ENCODE peak calls at places on chromosomes 2 and 18, in six cellular contexts. One of them, this sample, is unnamed.

GRCh38 chr18:54717673-54718435 is 110.4 kb upstream of the RAB27B start:
- DNase-seq in HepG2: no peak
- DNase-seq in K562: peak
- DNase-seq in GM12878: peak
- DNase-seq in H1: peak
- DNase-seq in GM12892: peak
- DNase-seq in this sample: peak

GRCh38 chr2:10239561-10239967 is 63.1 kb upstream of the HPCAL1 start:
- DNase-seq in HepG2: no peak
- DNase-seq in K562: peak
- DNase-seq in GM12878: no peak
- DNase-seq in H1: no peak
- DNase-seq in GM12892: no peak
- DNase-seq in this sample: no peak

GRCh38 chr18:79590191-79591039 is 89.2 kb upstream of the CTDP1 start:
- DNase-seq in HepG2: no peak
- DNase-seq in K562: no peak
- DNase-seq in GM12878: no peak
- DNase-seq in H1: no peak
- DNase-seq in GM12892: no peak
- DNase-seq in this sample: no peak

GRCh38 chr2:149781263-149781808 is 193.8 kb upstream of the MMADHC start:
- DNase-seq in HepG2: no peak
- DNase-seq in K562: no peak
- DNase-seq in GM12878: no peak
- DNase-seq in H1: no peak
- DNase-seq in GM12892: no peak
- DNase-seq in this sample: no peak

GRCh38 chr18:69518989-69519388 is 118.3 kb downstream of the DOK6 start:
- DNase-seq in HepG2: no peak
- DNase-seq in K562: no peak
- DNase-seq in GM12878: no peak
- DNase-seq in H1: no peak
- DNase-seq in GM12892: no peak
- DNase-seq in this sample: no peak

GRCh38 chr2:37832590-37833197 is 92.4 kb upstream of the RMDN2 start:
- DNase-seq in HepG2: peak
- DNase-seq in K562: peak
- DNase-seq in GM12878: peak
- DNase-seq in H1: peak
- DNase-seq in GM12892: peak
- DNase-seq in this sample: peak

GRCh38 chr2:115946891-115947290 is 1504.5 kb downstream of the DPP10 start:
- DNase-seq in HepG2: no peak
- DNase-seq in K562: no peak
- DNase-seq in GM12878: no peak
- DNase-seq in H1: no peak
- DNase-seq in GM12892: no peak
- DNase-seq in this sample: no peak

GRCh38 chr18:66048404-66048803 is 297.6 kb downstream of the CDH7 start:
- DNase-seq in HepG2: no peak
- DNase-seq in K562: no peak
- DNase-seq in GM12878: no peak
- DNase-seq in H1: no peak
- DNase-seq in GM12892: no peak
- DNase-seq in this sample: no peak

GRCh38 chr2:58710795-58711279 is 469.7 kb upstream of the FANCL start:
- DNase-seq in HepG2: no peak
- DNase-seq in K562: peak
- DNase-seq in GM12878: no peak
- DNase-seq in H1: no peak
- DNase-seq in GM12892: no peak
- DNase-seq in this sample: no peak

GRCh38 chr2:11753886-11754704 is 7.7 kb downstream of the LPIN1 start:
- DNase-seq in HepG2: no peak
- DNase-seq in K562: peak
- DNase-seq in GM12878: peak
- DNase-seq in H1: no peak
- DNase-seq in GM12892: no peak
- DNase-seq in this sample: no peak

GRCh38 chr2:48812376-48812775 is 56.9 kb upstream of the LHCGR start:
- DNase-seq in HepG2: no peak
- DNase-seq in K562: no peak
- DNase-seq in GM12878: no peak
- DNase-seq in H1: peak
- DNase-seq in GM12892: no peak
- DNase-seq in this sample: no peak

GRCh38 chr2:27435628-27436027 is 6.6 kb upstream of the KRTCAP3 start:
- DNase-seq in HepG2: no peak
- DNase-seq in K562: no peak
- DNase-seq in GM12878: no peak
- DNase-seq in H1: no peak
- DNase-seq in GM12892: no peak
- DNase-seq in this sample: no peak

GRCh38 chr2:26382534-26382933 is 19.2 kb upstream of the DRC1 start:
- DNase-seq in HepG2: no peak
- DNase-seq in K562: no peak
- DNase-seq in GM12878: no peak
- DNase-seq in H1: no peak
- DNase-seq in GM12892: no peak
- DNase-seq in this sample: no peak

GRCh38 chr2:170829016-170829415 is 12.3 kb downstream of the GAD1 start:
- DNase-seq in HepG2: no peak
- DNase-seq in K562: no peak
- DNase-seq in GM12878: no peak
- DNase-seq in H1: no peak
- DNase-seq in GM12892: no peak
- DNase-seq in this sample: no peak

DNA sequence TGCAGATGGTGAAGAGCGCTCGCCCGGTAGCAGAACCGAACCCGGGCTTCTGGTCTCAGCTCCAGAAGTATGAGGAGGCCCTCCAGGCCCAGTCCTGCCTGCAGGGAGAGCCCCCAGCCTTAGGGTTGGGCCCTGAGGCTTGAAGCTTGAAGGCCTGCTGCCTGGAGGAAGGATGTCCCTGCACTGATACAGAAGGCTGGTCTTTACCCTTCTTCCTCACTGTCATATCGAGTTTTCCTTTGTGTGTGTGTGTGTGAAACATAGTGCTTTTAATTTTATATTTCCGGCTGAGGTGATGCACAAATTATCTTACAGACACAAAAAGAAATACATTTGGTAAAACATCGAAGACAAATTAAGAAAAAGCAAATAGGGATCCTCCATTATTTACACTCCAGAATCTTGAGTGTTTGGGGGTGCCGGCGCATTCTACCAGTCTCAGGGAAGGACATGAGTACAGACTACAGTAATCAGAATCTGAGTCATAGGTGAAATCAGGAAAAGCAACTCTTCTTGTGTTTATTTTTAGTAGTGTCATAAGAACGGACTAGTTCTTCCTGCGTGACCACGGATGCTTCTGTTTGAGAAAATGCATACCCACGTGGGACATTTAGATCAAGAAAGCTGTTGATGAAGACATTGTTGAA is 1.3 kb downstream of the DUSP28 start:
- DNase-seq in HepG2: no peak
- DNase-seq in K562: no peak
- DNase-seq in GM12878: peak
- DNase-seq in H1: no peak
- DNase-seq in GM12892: no peak
- DNase-seq in this sample: no peak
- TF ChIP-seq POLR2AphosphoS5 in HepG2: no peak
- TF ChIP-seq POLR2AphosphoS5 in K562: no peak
- TF ChIP-seq POLR2AphosphoS5 in GM12878: no peak
- TF ChIP-seq POLR2AphosphoS5 in H1: no peak
- TF ChIP-seq POLR2AphosphoS5 in GM12892: no peak
- TF ChIP-seq POLR2AphosphoS5 in this sample: no peak

GRCh38 chr2:171939754-171940093 is 17.5 kb downstream of the HAT1 start:
- DNase-seq in HepG2: no peak
- DNase-seq in K562: no peak
- DNase-seq in GM12878: no peak
- DNase-seq in H1: no peak
- DNase-seq in GM12892: no peak
- DNase-seq in this sample: no peak
- TF ChIP-seq TAF1 in HepG2: no peak
- TF ChIP-seq TAF1 in K562: no peak
- TF ChIP-seq TAF1 in GM12878: no peak
- TF ChIP-seq TAF1 in H1: no peak
- TF ChIP-seq TAF1 in GM12892: no peak
- TF ChIP-seq TAF1 in this sample: no peak

GRCh38 chr2:1744446-1745170 is at the start of gene PXDN:
- DNase-seq in HepG2: no peak
- DNase-seq in K562: no peak
- DNase-seq in GM12878: no peak
- DNase-seq in H1: no peak
- DNase-seq in GM12892: no peak
- DNase-seq in this sample: peak
- TF ChIP-seq POLR2A in HepG2: no peak
- TF ChIP-seq POLR2A in K562: no peak
- TF ChIP-seq POLR2A in GM12878: no peak
- TF ChIP-seq POLR2A in H1: no peak
- TF ChIP-seq POLR2A in GM12892: no peak
- TF ChIP-seq POLR2A in this sample: no peak

GRCh38 chr2:33694904-33695303 is 95.8 kb upstream of the FAM98A start:
- DNase-seq in HepG2: no peak
- DNase-seq in K562: no peak
- DNase-seq in GM12878: no peak
- DNase-seq in H1: no peak
- DNase-seq in GM12892: no peak
- DNase-seq in this sample: no peak
- TF ChIP-seq POLR2AphosphoS5 in HepG2: no peak
- TF ChIP-seq POLR2AphosphoS5 in K562: no peak
- TF ChIP-seq POLR2AphosphoS5 in GM12878: no peak
- TF ChIP-seq POLR2AphosphoS5 in H1: no peak
- TF ChIP-seq POLR2AphosphoS5 in GM12892: no peak
- TF ChIP-seq POLR2AphosphoS5 in this sample: no peak

GRCh38 chr18:1133541-1133940 is 228.9 kb downstream of the ADCYAP1 start:
- DNase-seq in HepG2: no peak
- DNase-seq in K562: no peak
- DNase-seq in GM12878: no peak
- DNase-seq in H1: no peak
- DNase-seq in GM12892: no peak
- DNase-seq in this sample: no peak
- TF ChIP-seq TAF1 in HepG2: no peak
- TF ChIP-seq TAF1 in K562: no peak
- TF ChIP-seq TAF1 in GM12878: no peak
- TF ChIP-seq TAF1 in H1: no peak
- TF ChIP-seq TAF1 in GM12892: no peak
- TF ChIP-seq TAF1 in this sample: no peak

DNA sequence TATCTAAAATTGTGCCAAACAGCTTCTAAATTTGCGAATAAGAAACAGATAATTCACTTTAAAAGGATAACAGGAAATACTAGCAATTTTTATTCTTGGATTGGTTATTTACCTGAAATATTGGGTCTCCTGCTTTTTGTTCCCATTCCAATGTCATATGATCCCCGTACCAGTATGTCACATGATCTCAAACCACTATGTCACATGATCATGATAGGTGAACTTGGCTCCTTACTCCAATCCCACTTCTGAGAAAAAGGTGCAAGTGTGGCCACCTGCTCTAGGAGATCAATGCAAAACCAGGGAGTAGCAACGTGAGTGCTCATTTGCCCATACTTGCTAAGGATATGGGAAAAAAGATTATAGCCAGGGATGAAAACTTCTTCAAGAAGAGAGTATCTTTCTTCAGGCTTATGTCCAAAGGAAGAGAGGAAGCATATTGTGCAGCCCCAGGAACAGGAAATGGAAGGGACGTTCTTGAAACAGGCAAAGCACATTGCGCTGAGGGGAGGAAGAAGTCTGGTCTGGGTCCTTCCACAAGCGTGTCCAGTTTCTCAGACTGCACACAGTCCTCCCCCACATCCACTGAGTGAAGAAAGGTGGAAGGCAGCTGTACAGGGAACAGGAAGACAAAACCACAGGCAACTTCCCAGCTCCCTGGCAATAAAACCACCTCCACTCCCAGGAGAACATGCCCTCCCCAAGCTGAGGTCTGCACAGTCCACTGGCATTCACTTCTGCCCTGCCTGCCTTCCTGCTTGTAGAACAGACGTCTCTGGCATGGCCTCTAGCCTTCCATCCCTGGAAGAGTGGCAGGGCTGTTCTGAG is at the start of gene LYG2:
- DNase-seq in HepG2: no peak
- DNase-seq in K562: no peak
- DNase-seq in GM12878: no peak
- DNase-seq in H1: no peak
- DNase-seq in GM12892: no peak
- DNase-seq in this sample: no peak
- TF ChIP-seq POLR2A in HepG2: no peak
- TF ChIP-seq POLR2A in K562: no peak
- TF ChIP-seq POLR2A in GM12878: no peak
- TF ChIP-seq POLR2A in H1: no peak
- TF ChIP-seq POLR2A in GM12892: no peak
- TF ChIP-seq POLR2A in this sample: no peak

GRCh38 chr2:59741840-59742239 is 811.6 kb downstream of the BCL11A start:
- DNase-seq in HepG2: no peak
- DNase-seq in K562: no peak
- DNase-seq in GM12878: no peak
- DNase-seq in H1: no peak
- DNase-seq in GM12892: no peak
- DNase-seq in this sample: no peak

GRCh38 chr2:59745085-59745484 is 808.4 kb downstream of the BCL11A start:
- DNase-seq in HepG2: no peak
- DNase-seq in K562: no peak
- DNase-seq in GM12878: no peak
- DNase-seq in H1: no peak
- DNase-seq in GM12892: no peak
- DNase-seq in this sample: no peak

GRCh38 chr2:59746291-59746690 is 807.2 kb downstream of the BCL11A start:
- DNase-seq in HepG2: no peak
- DNase-seq in K562: no peak
- DNase-seq in GM12878: no peak
- DNase-seq in H1: no peak
- DNase-seq in GM12892: no peak
- DNase-seq in this sample: no peak
- TF ChIP-seq POLR2AphosphoS5 in HepG2: no peak
- TF ChIP-seq POLR2AphosphoS5 in K562: no peak
- TF ChIP-seq POLR2AphosphoS5 in GM12878: no peak
- TF ChIP-seq POLR2AphosphoS5 in H1: no peak
- TF ChIP-seq POLR2AphosphoS5 in GM12892: no peak
- TF ChIP-seq POLR2AphosphoS5 in this sample: no peak

GRCh38 chr2:183868707-183869106 is 729.6 kb upstream of the ZNF804A start:
- DNase-seq in HepG2: no peak
- DNase-seq in K562: no peak
- DNase-seq in GM12878: no peak
- DNase-seq in H1: no peak
- DNase-seq in GM12892: no peak
- DNase-seq in this sample: no peak
- TF ChIP-seq TAF1 in HepG2: no peak
- TF ChIP-seq TAF1 in K562: no peak
- TF ChIP-seq TAF1 in GM12878: no peak
- TF ChIP-seq TAF1 in H1: no peak
- TF ChIP-seq TAF1 in GM12892: no peak
- TF ChIP-seq TAF1 in this sample: no peak

This sample was measured in GM12891.